ENCODE peak calls at places on chromosomes 2 and 18, in seven cellular contexts. R is breast epithelium; C is activated gamma-delta T cell treated with Interleukin-2 at 50 U/mL for 16 hours; Y is B cell; G is central memory CD4-positive, alpha-beta T cell; S is stimulated activated CD4-positive, alpha-beta T cell treated with anti-CD3 and anti-CD28 coated beads, Interleukin-4, amount 100 ng/mL, for 48 hours; M is HT1080. I is an unnamed sample.

GRCh38 chr2:36433311-36434217 is 78.0 kb downstream of the CRIM1 start:
- DNase-seq in C (no peak), S (no peak), M (no peak), G (no peak), Y (no peak), R (peak), I (no peak)

GRCh38 chr2:219551863-219552381 is 8.1 kb downstream of the TMEM198 start:
- DNase-seq in S (no peak), R (no peak), M (no peak), Y (no peak), C (no peak), G (peak), I (peak)

GRCh38 chr18:78619854-78620253 is 359.8 kb upstream of the SALL3 start:
- DNase-seq in C (no peak), M (no peak), Y (no peak), S (no peak), G (no peak), R (no peak), I (no peak)

GRCh38 chr2:217510790-217511291 is 492.0 kb downstream of the TNS1 start:
- DNase-seq in R (peak), C (peak), S (peak), Y (peak), G (no peak), M (peak), I (peak)

GRCh38 chr18:23243178-23243577 is 107.9 kb downstream of the CABLES1 start:
- DNase-seq in S (no peak), R (no peak), C (no peak), Y (no peak), M (no peak), G (no peak), I (no peak)

GRCh38 chr2:234879671-234880455 is 72.0 kb upstream of the SH3BP4 start:
- DNase-seq in M (peak), R (no peak), Y (no peak), C (no peak), G (no peak), S (no peak), I (peak)

GRCh38 chr18:51623653-51624052 is 426.2 kb upstream of the MEX3C start:
- DNase-seq in Y (no peak), M (peak), G (no peak), S (no peak), C (no peak), R (no peak), I (no peak)

GRCh38 chr2:33322099-33322498 is 154.3 kb upstream of the RASGRP3 start:
- DNase-seq in M (no peak), C (no peak), S (no peak), R (no peak), Y (no peak), G (no peak), I (peak)

GRCh38 chr18:8816233-8816632 is 110.9 kb downstream of the MTCL1 start:
- DNase-seq in M (no peak), S (no peak), Y (no peak), R (no peak), C (no peak), G (no peak), I (no peak)

GRCh38 chr18:31631526-31631925 is 39.8 kb downstream of the TTR start:
- DNase-seq in R (no peak), S (no peak), C (no peak), G (no peak), M (no peak), Y (no peak), I (no peak)

I was measured in ELR.